ENCODE peak calls at places on chromosomes 16 and 17, in ten cellular contexts. C is cardiac muscle cell, K is A549, Z is astrocyte of the cerebellum, Q is retinal pigment epithelial cell, T is tibial nerve, U is dorsolateral prefrontal cortex, L is right lobe of liver, D is HFF-Myc, F is IMR-90. J is an unnamed sample.

GRCh38 chr16:75238132-75238852 is 13.1 kb downstream of the BCAR1 start:
- DNase-seq in C (peak), K (no peak), Z (peak), Q (peak), T (peak), U (peak), L (peak), D (no peak), F (peak), J (no peak)

GRCh38 chr17:67830440-67830839 is 5.1 kb downstream of the BPTF start:
- DNase-seq in C (peak), K (no peak), Z (no peak), Q (no peak), T (no peak), U (no peak), L (no peak), D (no peak), F (no peak), J (no peak)

GRCh38 chr17:5203908-5204294 is 12.2 kb upstream of the ZNF594 start:
- DNase-seq in C (peak), K (peak), Z (no peak), Q (no peak), T (no peak), U (no peak), L (no peak), D (no peak), F (peak), J (peak)

GRCh38 chr17:75102385-75102821 is 7.4 kb upstream of the ARMC7 start:
- DNase-seq in C (no peak), K (no peak), Z (no peak), Q (no peak), T (no peak), U (no peak), L (no peak), D (no peak), F (no peak), J (no peak)

GRCh38 chr17:42387663-42388380 is 420 bp downstream of the STAT3 start:
- DNase-seq in C (peak), K (no peak), Z (no peak), Q (no peak), T (no peak), U (no peak), L (peak), D (no peak), F (no peak), J (peak)

GRCh38 chr17:9004132-9004960 is 17.0 kb upstream of the NTN1 start:
- DNase-seq in C (no peak), K (no peak), Z (no peak), Q (no peak), T (no peak), U (no peak), L (no peak), D (no peak), F (no peak), J (no peak)

GRCh38 chr16:10501016-10501607 is 79.3 kb downstream of the EMP2 start:
- DNase-seq in C (no peak), K (no peak), Z (no peak), Q (no peak), T (no peak), U (no peak), L (no peak), D (no peak), F (no peak), J (no peak)

GRCh38 chr17:40167685-40168261 is 9.5 kb upstream of the RAPGEFL1 start:
- DNase-seq in C (no peak), K (no peak), Z (no peak), Q (no peak), T (no peak), U (no peak), L (no peak), D (no peak), F (no peak), J (no peak)

GRCh38 chr17:51711581-51711980 is 446.9 kb downstream of the CA10 start:
- DNase-seq in C (no peak), K (no peak), Z (no peak), Q (no peak), T (no peak), U (no peak), L (no peak), D (no peak), F (no peak), J (no peak)

GRCh38 chr16:57123216-57123968 is 31.0 kb downstream of the CPNE2 start:
- DNase-seq in C (peak), K (no peak), Z (no peak), Q (no peak), T (no peak), U (no peak), L (no peak), D (no peak), F (no peak), J (no peak)

GRCh38 chr17:79459003-79459655 is 151.7 kb downstream of the RBFOX3 start:
- DNase-seq in C (no peak), K (no peak), Z (no peak), Q (no peak), T (no peak), U (no peak), L (no peak), D (no peak), F (no peak), J (no peak)

GRCh38 chr16:81447383-81448101 is 2.9 kb downstream of the CMIP start:
- DNase-seq in C (no peak), K (peak), Z (no peak), Q (no peak), T (no peak), U (no peak), L (peak), D (no peak), F (no peak), J (peak)

GRCh38 chr17:8118769-8119574 is 658 bp upstream of the ALOXE3 start:
- DNase-seq in C (peak), K (peak), Z (no peak), Q (no peak), T (peak), U (peak), L (peak), D (no peak), F (peak), J (peak)

GRCh38 chr16:22191966-22192260 is 14.2 kb upstream of the EEF2K start:
- DNase-seq in C (no peak), K (no peak), Z (no peak), Q (no peak), T (no peak), U (no peak), L (no peak), D (no peak), F (peak), J (no peak)

GRCh38 chr17:5043524-5043923 is 8.3 kb upstream of the SLC52A1 start:
- DNase-seq in C (no peak), K (no peak), Z (no peak), Q (no peak), T (no peak), U (no peak), L (no peak), D (no peak), F (no peak), J (no peak)

GRCh38 chr17:50218771-50219315 is 17.4 kb upstream of the COL1A1 start:
- DNase-seq in C (peak), K (peak), Z (peak), Q (peak), T (no peak), U (no peak), L (no peak), D (no peak), F (peak), J (peak)

GRCh38 chr17:73929860-73930430 is 273.5 kb upstream of the RPL38 start:
- DNase-seq in C (no peak), K (no peak), Z (no peak), Q (no peak), T (no peak), U (no peak), L (no peak), D (no peak), F (no peak), J (no peak)
- TF ChIP-seq CTCF in C (no peak), K (no peak), Z (no peak), Q (no peak), T (no peak), U (no peak), L (no peak), D (no peak), F (no peak), J (no peak)

GRCh38 chr17:76573096-76573495 is 12.6 kb downstream of the ST6GALNAC2 start:
- DNase-seq in C (no peak), K (no peak), Z (no peak), Q (no peak), T (no peak), U (no peak), L (no peak), D (no peak), F (no peak), J (no peak)
- H3K4me3 ChIP-seq in C (no peak), K (no peak), Z (no peak), Q (no peak), T (no peak), U (no peak), L (no peak), D (no peak), F (no peak), J (no peak)

GRCh38 chr16:27272076-27272475 is 3.5 kb upstream of the NSMCE1 start:
- DNase-seq in C (no peak), K (no peak), Z (no peak), Q (no peak), T (no peak), U (no peak), L (no peak), D (no peak), F (no peak), J (no peak)

GRCh38 chr16:27275394-27275793 is 6.8 kb upstream of the NSMCE1 start:
- DNase-seq in C (no peak), K (no peak), Z (no peak), Q (no peak), T (no peak), U (no peak), L (no peak), D (no peak), F (no peak), J (no peak)

GRCh38 chr16:27270389-27270788 is 1.8 kb upstream of the NSMCE1 start:
- DNase-seq in C (no peak), K (no peak), Z (no peak), Q (no peak), T (no peak), U (no peak), L (no peak), D (no peak), F (no peak), J (no peak)

GRCh38 chr16:27273330-27273669 is 4.7 kb upstream of the NSMCE1 start:
- DNase-seq in C (no peak), K (no peak), Z (no peak), Q (no peak), T (no peak), U (no peak), L (no peak), D (no peak), F (no peak), J (no peak)

GRCh38 chr16:27273670-27274522 is 5.3 kb upstream of the NSMCE1 start:
- DNase-seq in C (no peak), K (peak), Z (peak), Q (no peak), T (no peak), U (no peak), L (no peak), D (no peak), F (peak), J (no peak)
- TF ChIP-seq CTCF in C (no peak), K (no peak), Z (peak), Q (no peak), T (no peak), U (no peak), L (no peak), D (no peak), F (no peak), J (no peak)

GRCh38 chr17:37607637-37608368 is 1.4 kb downstream of the SYNRG start:
- DNase-seq in C (no peak), K (no peak), Z (no peak), Q (no peak), T (no peak), U (no peak), L (peak), D (no peak), F (no peak), J (no peak)

GRCh38 chr17:37609170-37610040 is at the start of gene SYNRG:
- DNase-seq in C (peak), K (peak), Z (peak), Q (peak), T (peak), U (peak), L (peak), D (peak), F (peak), J (peak)

GRCh38 chr17:37608369-37609169 is 649 bp downstream of the SYNRG start:
- DNase-seq in C (peak), K (peak), Z (no peak), Q (no peak), T (peak), U (no peak), L (no peak), D (peak), F (peak), J (peak)

GRCh38 chr17:37605081-37605480 is 4.1 kb downstream of the SYNRG start:
- DNase-seq in C (no peak), K (no peak), Z (no peak), Q (no peak), T (no peak), U (no peak), L (no peak), D (no peak), F (peak), J (no peak)

DNA sequence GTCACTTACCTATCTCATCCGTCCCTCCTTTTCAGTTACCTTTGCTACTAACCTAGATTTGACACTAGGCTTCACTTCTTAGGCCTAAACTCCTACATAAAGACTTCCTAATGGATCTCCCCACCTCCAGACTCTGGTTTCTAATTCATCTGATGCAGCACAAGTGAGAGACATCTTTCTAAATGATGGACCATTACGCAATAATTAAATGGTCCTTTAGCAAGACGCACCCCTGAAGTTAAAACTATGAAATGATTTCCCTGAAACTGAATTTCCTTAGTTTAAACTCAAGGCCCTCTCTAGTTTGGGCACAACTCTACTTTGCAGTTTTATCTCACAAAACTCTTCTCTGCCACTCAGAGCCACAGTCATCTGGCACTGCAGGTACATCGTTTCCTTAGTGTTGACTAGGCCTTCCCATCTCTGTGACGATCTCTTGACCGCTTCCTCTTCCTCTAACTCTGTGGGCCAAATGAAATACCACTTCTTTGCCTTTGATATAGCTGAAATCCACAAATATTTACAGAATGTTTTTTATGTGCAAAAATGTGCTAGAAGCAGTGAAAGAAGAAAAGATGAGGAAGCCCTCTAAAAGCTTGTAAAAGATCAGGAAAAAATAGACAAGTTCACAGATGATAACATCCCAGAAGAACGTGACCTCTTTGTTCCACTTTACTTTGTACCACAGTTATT is 3.3 kb downstream of the SYNRG start:
- DNase-seq in C (no peak), K (no peak), Z (no peak), Q (no peak), T (no peak), U (no peak), L (no peak), D (no peak), F (no peak), J (no peak)
- H3K4me3 ChIP-seq in C (no peak), K (no peak), Z (no peak), Q (no peak), T (no peak), U (no peak), L (no peak), D (no peak), F (no peak), J (no peak)

GRCh38 chr17:38653679-38654078 is 21.1 kb downstream of the EPOP start:
- DNase-seq in C (no peak), K (no peak), Z (no peak), Q (no peak), T (no peak), U (no peak), L (no peak), D (no peak), F (no peak), J (no peak)
- TF ChIP-seq CTCF in C (no peak), K (no peak), Z (no peak), Q (no peak), T (no peak), U (no peak), L (no peak), D (no peak), F (no peak), J (no peak)

GRCh38 chr17:81967244-81967532 is 6.2 kb upstream of the NOTUM start:
- DNase-seq in C (no peak), K (no peak), Z (no peak), Q (no peak), T (no peak), U (no peak), L (no peak), D (no peak), F (no peak), J (no peak)
- H3K4me3 ChIP-seq in C (no peak), K (no peak), Z (no peak), Q (no peak), T (no peak), U (no peak), L (no peak), D (no peak), F (no peak), J (no peak)

DNA sequence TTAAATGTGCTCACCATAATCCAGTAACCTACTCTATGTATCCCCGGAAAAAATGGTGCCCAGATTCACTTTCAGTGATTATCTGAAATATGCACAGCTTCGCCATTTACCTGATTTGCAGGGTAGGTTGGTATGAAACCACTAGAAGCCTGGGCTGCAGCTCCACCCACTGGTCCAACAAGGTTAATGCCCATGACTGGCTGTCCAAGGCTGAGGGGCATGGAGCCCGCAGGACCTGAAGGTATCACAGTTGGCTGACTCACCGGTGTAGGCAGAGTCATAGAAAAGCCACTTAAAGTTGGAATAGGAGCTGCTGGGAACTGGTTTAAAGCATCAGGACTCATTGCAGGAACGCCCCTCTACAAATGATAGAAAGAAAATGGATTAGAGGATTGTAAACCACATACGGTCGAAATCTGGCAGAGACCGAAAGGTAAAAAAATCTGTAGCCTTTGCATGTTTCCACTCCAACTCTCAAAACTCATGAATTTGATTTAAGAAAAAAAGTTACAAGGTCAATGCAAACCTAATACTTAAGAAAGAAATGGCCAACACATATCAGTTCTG is 38.6 kb downstream of the SYNRG start:
- DNase-seq in C (peak), K (peak), Z (no peak), Q (peak), T (no peak), U (no peak), L (peak), D (peak), F (peak), J (peak)
- TF ChIP-seq CTCF in C (peak), K (peak), Z (peak), Q (peak), T (no peak), U (peak), L (peak), D (peak), F (peak), J (peak)

DNA sequence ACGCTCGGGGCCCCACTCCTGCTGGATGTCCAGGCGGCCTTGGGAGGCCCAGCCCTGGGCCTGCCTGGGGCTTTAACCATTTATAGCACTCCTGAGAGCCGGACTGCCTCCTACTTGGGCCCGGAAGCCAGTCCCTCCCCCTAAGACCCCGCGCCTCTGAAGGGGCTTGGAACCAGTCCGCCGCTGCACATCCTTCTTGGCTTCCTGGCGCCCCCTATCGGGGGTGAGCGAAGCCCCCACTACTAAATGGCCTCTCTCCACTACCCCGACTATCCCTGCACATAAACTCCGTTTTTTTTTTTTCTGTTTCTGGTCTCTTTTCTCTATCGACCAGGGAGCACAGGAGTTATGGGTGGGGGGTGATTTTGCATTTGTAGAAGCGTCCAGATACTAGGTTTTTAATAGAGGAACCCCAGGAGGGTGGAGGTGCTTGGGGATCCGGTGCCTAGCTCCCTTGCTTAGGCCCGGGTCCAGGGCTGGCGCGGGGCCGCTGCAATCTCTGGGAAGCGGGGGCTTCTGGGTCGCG is 633 bp upstream of the NOL3 start:
- DNase-seq in C (peak), K (peak), Z (no peak), Q (no peak), T (peak), U (no peak), L (no peak), D (no peak), F (no peak), J (no peak)
- H3K4me3 ChIP-seq in C (peak), K (peak), Z (peak), Q (peak), T (peak), U (peak), L (peak), D (peak), F (peak), J (peak)

GRCh38 chr16:87951550-87952538 is 610 bp downstream of the BANP start:
- DNase-seq in C (peak), K (no peak), Z (no peak), Q (no peak), T (no peak), U (no peak), L (peak), D (no peak), F (no peak), J (no peak)
- TF ChIP-seq CTCF in C (peak), K (no peak), Z (peak), Q (peak), T (no peak), U (peak), L (no peak), D (no peak), F (peak), J (peak)

DNA sequence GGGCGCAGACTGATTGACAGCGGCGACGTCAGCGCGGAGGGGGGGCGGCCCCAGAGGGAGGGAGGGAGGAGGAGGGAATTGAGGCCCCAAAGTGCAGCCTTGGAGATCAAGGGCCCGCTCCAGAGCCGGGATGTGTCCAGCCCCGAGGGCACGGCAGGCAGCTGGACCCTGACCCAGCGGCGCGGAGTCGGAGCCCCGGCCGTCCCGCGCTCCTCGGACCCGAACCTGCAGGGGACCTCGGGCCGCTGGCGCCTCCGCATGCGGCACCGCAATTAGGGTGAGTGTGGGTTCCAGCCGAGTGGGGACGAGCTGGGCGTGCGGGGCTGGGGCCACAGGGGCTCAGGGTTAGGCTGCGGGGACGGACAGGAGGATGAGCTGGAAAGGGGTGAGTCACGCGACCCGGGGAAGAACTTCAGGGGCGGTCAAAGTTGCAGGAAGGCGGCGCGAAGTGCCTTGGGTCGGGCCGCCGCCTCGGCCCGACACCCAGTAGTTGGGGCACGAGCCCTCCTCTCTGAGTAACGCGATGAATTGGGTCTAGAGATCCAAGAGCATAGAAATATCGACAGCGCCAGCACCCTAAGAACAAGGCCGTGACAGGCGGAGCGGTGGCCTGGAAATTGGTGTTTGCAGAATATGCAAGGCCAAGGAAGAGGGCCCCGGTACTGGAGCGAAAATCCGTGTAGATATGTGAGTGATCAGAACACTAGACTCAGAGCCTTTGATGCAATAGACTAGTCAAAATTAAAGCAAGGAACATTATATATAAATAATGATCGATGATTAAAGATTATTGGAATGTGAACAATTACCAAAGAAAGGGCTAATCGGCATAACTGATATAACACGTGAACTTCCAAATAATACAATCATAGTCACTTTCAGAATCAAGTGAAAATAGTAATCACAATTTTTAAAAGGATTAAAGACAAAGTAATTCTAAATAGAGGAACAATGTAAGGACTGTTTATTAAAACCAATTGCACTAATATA is at the start of gene TBX4:
- DNase-seq in C (no peak), K (no peak), Z (no peak), Q (no peak), T (no peak), U (no peak), L (no peak), D (no peak), F (no peak), J (no peak)
- H3K4me3 ChIP-seq in C (peak), K (no peak), Z (no peak), Q (no peak), T (peak), U (peak), L (peak), D (peak), F (no peak), J (no peak)